ENCODE peak calls at places on chromosomes 16 and 17, in five cellular contexts. C, K, Q, Y and B are unnamed samples.

GRCh38 chr16:29663020-29663828 is at the start of gene SPN:
- DNase-seq in C (peak; percentile 40), K (no peak), Q (no peak), Y (peak; percentile 74), B (no peak)

GRCh38 chr17:67515490-67516088 is 138.5 kb downstream of the PITPNC1 start:
- DNase-seq in C (no peak), K (no peak), Q (no peak), Y (no peak), B (no peak)

GRCh38 chr16:2897110-2897509 is 14.1 kb downstream of the FLYWCH2 start:
- DNase-seq in C (no peak), K (no peak), Q (no peak), Y (no peak), B (no peak)

GRCh38 chr16:63346000-63346399 is 1309.8 kb upstream of the CDH8 start:
- DNase-seq in C (no peak), K (no peak), Q (no peak), Y (peak; percentile 8), B (no peak)

GRCh38 chr17:68526548-68526947 is 14.3 kb downstream of the PRKAR1A start:
- DNase-seq in C (no peak), K (no peak), Q (no peak), Y (no peak), B (no peak)

GRCh38 chr17:28193241-28193640 is 125.8 kb upstream of the TMEM97 start:
- DNase-seq in C (no peak), K (no peak), Q (no peak), Y (no peak), B (no peak)

GRCh38 chr17:43125967-43126910 is 1.1 kb upstream of the BRCA1 start:
- DNase-seq in C (no peak), K (no peak), Q (no peak), Y (no peak), B (no peak)

GRCh38 chr17:68197997-68198930 is 49.6 kb upstream of the AMZ2 start:
- DNase-seq in C (no peak), K (no peak), Q (no peak), Y (no peak), B (no peak)

GRCh38 chr16:71229344-71229743 is 1.2 kb downstream of the HYDIN start:
- DNase-seq in C (no peak), K (no peak), Q (no peak), Y (no peak), B (no peak)

GRCh38 chr17:27408891-27409290 is 47.4 kb upstream of the KSR1 start:
- DNase-seq in C (no peak), K (peak; percentile 36), Q (no peak), Y (no peak), B (no peak)

GRCh38 chr16:50587543-50587942 is 39.3 kb downstream of the NKD1 start:
- DNase-seq in C (no peak), K (no peak), Q (no peak), Y (no peak), B (no peak)

GRCh38 chr17:13051876-13052275 is 34.0 kb upstream of the ELAC2 start:
- DNase-seq in C (no peak), K (no peak), Q (no peak), Y (no peak), B (no peak)

GRCh38 chr16:87203060-87203656 is 114.0 kb downstream of the C16orf95 start:
- DNase-seq in C (peak; percentile 17), K (peak; percentile 87), Q (peak; percentile 43), Y (peak; percentile 55), B (peak; percentile 42)

GRCh38 chr16:14388243-14388642 is 241.8 kb downstream of the PARN start:
- DNase-seq in C (no peak), K (no peak), Q (no peak), Y (no peak), B (no peak)

GRCh38 chr16:19691161-19691850 is 26.7 kb downstream of the KNOP1 start:
- DNase-seq in C (no peak), K (no peak), Q (no peak), Y (no peak), B (no peak)

GRCh38 chr16:1965610-1966009 is 984 bp upstream of the RPS2 start:
- DNase-seq in C (no peak), K (no peak), Q (no peak), Y (no peak), B (no peak)

GRCh38 chr17:34633351-34633750 is 54.0 kb downstream of the TMEM132E start:
- DNase-seq in C (no peak), K (no peak), Q (no peak), Y (no peak), B (no peak)

GRCh38 chr16:70573451-70574121 is 50.0 kb downstream of the SF3B3 start:
- DNase-seq in C (no peak), K (peak; percentile 93), Q (no peak), Y (no peak), B (peak; percentile 94)

GRCh38 chr17:49880291-49881053 is 32.6 kb upstream of the TAC4 start:
- DNase-seq in C (peak; percentile 61), K (peak; percentile 52), Q (no peak), Y (peak; percentile 91), B (peak; percentile 13)

GRCh38 chr17:52143536-52143935 is 15.0 kb downstream of the CA10 start:
- DNase-seq in C (no peak), K (peak; percentile 2), Q (no peak), Y (peak; percentile 88), B (no peak)

GRCh38 chr16:15737140-15737644 is 87.1 kb downstream of the NDE1 start:
- DNase-seq in C (no peak), K (no peak), Q (no peak), Y (no peak), B (no peak)
- H3K9me3 ChIP-seq in C (no peaks in the 10 kb centered on the region), K (no peaks in the 10 kb centered on the region), Q (no peaks in the 10 kb centered on the region), Y (no peaks in the 10 kb centered on the region), B (peaks cover 14% of the 10 kb centered on the region)

GRCh38 chr16:57998992-57999365 is 1.5 kb downstream of the ZNF319 start:
- DNase-seq in C (no peak), K (no peak), Q (no peak), Y (no peak), B (no peak)
- H3K4me3 ChIP-seq in C (peak overlapping the region; percentile 40), K (no peak overlapping the region), Q (no peak overlapping the region), Y (no peak overlapping the region), B (peak overlapping the region; percentile 65)

GRCh38 chr17:39627170-39627716 is 491 bp downstream of the PPP1R1B start:
- DNase-seq in C (no peak), K (no peak), Q (no peak), Y (no peak), B (no peak)

GRCh38 chr17:39625198-39625769 is 1.5 kb upstream of the PPP1R1B start:
- DNase-seq in C (no peak), K (no peak), Q (no peak), Y (no peak), B (no peak)

GRCh38 chr17:39626171-39626670 is 531 bp upstream of the PPP1R1B start:
- DNase-seq in C (no peak), K (no peak), Q (no peak), Y (no peak), B (no peak)

GRCh38 chr17:39627717-39628516 is 1.2 kb downstream of the PPP1R1B start:
- DNase-seq in C (no peak), K (no peak), Q (no peak), Y (peak; percentile 57), B (no peak)

GRCh38 chr17:39626671-39627169 is at the start of gene PPP1R1B:
- DNase-seq in C (no peak), K (no peak), Q (no peak), Y (peak; percentile 56), B (no peak)
- H3K27ac ChIP-seq in C (no peak within 1 kb of the TSS), K (no peak within 1 kb of the TSS), Q (peak within 1 kb of the TSS; percentile 48), Y (no peak within 1 kb of the TSS), B (no peak within 1 kb of the TSS)

DNA sequence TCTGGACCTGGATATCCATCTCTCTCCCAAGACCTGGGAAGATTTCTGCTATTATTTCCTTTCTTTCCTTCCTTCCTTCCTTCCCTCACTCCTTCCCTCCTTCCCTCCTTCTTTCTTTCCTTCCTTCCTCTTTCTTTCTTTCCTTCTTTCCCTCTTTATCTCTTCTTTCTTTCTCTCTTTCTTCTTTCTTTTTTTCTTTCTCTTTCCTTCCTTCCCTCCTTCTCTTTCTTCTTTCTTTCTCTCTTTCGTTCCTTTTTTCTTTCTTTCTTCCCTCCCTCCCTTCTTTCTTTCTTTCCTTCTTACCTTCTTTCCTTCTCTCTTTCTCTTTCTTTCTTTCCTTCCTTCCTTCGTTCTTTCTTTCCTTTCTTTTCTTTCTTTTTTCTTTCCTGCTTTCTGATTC is 37.8 kb upstream of the N4BP1 start:
- DNase-seq in C (no peak), K (no peak), Q (no peak), Y (no peak), B (no peak)
- H3K9me3 ChIP-seq in C (peaks cover 5% of the 10 kb centered on the region), K (no peaks in the 10 kb centered on the region), Q (no peaks in the 10 kb centered on the region), Y (peaks cover 12% of the 10 kb centered on the region), B (peaks cover 5% of the 10 kb centered on the region)

GRCh38 chr17:78486946-78487680 is 90.1 kb downstream of the DNAH17 start:
- DNase-seq in C (no peak), K (no peak), Q (no peak), Y (no peak), B (no peak)

GRCh38 chr17:78488156-78488555 is 89.0 kb downstream of the DNAH17 start:
- DNase-seq in C (no peak), K (no peak), Q (no peak), Y (no peak), B (no peak)

GRCh38 chr17:78484300-78485159 is 92.7 kb downstream of the DNAH17 start:
- DNase-seq in C (peak; percentile 43), K (no peak), Q (no peak), Y (no peak), B (no peak)

GRCh38 chr17:78486228-78486802 is 90.9 kb downstream of the DNAH17 start:
- DNase-seq in C (no peak), K (no peak), Q (no peak), Y (no peak), B (no peak)

DNA sequence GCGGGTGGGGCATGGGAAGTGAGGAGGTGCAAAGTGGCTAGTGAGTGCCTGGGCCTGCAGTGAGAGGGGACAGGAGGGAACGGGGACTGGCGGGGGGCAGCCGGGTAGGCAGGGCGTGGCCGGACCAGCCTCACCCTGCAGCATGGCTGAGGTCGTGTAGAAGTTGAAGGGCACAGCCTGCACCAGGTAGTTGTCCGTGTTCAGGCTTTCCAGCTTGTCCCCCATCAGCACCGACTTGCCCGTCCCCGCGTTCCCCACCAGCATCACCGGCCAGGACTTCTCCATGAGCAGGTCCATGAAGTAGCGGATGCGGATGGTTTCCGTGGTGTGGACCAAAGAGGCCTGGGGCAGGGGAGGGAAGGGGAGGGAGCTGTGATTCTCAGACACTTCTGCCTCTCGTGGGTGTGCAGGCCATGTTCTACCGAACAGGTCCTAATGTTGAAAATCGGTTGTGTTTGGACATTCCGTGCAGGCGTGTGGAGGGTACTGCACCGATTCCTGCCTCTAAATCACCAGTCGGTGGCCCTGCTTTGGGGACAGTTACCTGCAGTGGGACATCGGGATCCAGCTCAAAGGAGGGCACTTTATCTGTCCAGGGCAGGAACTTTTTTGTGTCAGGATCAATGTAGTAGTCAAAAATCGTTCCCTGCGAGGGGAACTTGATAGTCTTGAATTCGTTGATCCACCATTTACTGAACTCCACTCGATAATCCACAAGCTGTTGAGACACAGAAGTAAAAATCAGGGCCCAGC is 91.6 kb downstream of the DNAH17 start:
- DNase-seq in C (no peak), K (no peak), Q (no peak), Y (no peak), B (no peak)
- H3K4me3 ChIP-seq in C (no peak overlapping the region), K (no peak overlapping the region), Q (peak overlapping the region; percentile 74), Y (no peak overlapping the region), B (no peak overlapping the region)